ENCODE peak calls at places on chromosomes 16 and 17, in four cellular contexts. C is HepG2, M is GM12878, Z is H1. S is an unnamed sample.

GRCh38 chr16:75288596-75289120 is 37.2 kb upstream of the BCAR1 start:
- DNase-seq in C (no peak), M (peak), Z (no peak), S (no peak)

GRCh38 chr17:58210922-58211321 is 8.1 kb downstream of the MKS1 start:
- DNase-seq in C (no peak), M (no peak), Z (no peak), S (no peak)

GRCh38 chr17:48612854-48613691 is 2.0 kb downstream of the HOXB8 start:
- DNase-seq in C (peak), M (no peak), Z (no peak), S (no peak)

GRCh38 chr17:62614142-62614541 is 13.3 kb upstream of the MRC2 start:
- DNase-seq in C (no peak), M (no peak), Z (no peak), S (no peak)

GRCh38 chr16:8887952-8888560 is 5.9 kb downstream of the LITAFD start:
- DNase-seq in C (peak), M (no peak), Z (no peak), S (no peak)

GRCh38 chr17:55390364-55390977 is 31.2 kb downstream of the MMD start:
- DNase-seq in C (no peak), M (no peak), Z (no peak), S (no peak)

GRCh38 chr16:90072442-90073105 is 4.6 kb downstream of the PRDM7 start:
- DNase-seq in C (no peak), M (no peak), Z (no peak), S (no peak)

GRCh38 chr17:7266784-7267183 is 4.5 kb upstream of the CLDN7 start:
- DNase-seq in C (no peak), M (no peak), Z (no peak), S (no peak)

GRCh38 chr17:79424471-79425185 is 186.2 kb downstream of the RBFOX3 start:
- DNase-seq in C (no peak), M (no peak), Z (no peak), S (no peak)

GRCh38 chr16:63981639-63982038 is 1140.2 kb downstream of the CDH11 start:
- DNase-seq in C (no peak), M (no peak), Z (no peak), S (peak)

GRCh38 chr16:63978240-63978639 is 1143.6 kb downstream of the CDH11 start:
- DNase-seq in C (no peak), M (no peak), Z (no peak), S (peak)

GRCh38 chr16:63982156-63982555 is 1139.7 kb downstream of the CDH11 start:
- DNase-seq in C (no peak), M (no peak), Z (no peak), S (peak)

GRCh38 chr16:63983401-63983800 is 1138.5 kb downstream of the CDH11 start:
- DNase-seq in C (no peak), M (no peak), Z (no peak), S (no peak)
- H3K9ac ChIP-seq in C (no peak), M (no peak), Z (no peak), S (no peak)

GRCh38 chr17:29245401-29245800 is 1.3 kb upstream of the CRYBA1 start:
- DNase-seq in C (no peak), M (no peak), Z (no peak), S (no peak)

GRCh38 chr17:29242790-29243189 is 3.9 kb upstream of the CRYBA1 start:
- DNase-seq in C (no peak), M (no peak), Z (no peak), S (no peak)

GRCh38 chr17:29241015-29241963 is 5.4 kb upstream of the CRYBA1 start:
- DNase-seq in C (peak), M (no peak), Z (peak), S (peak)

GRCh38 chr17:29242051-29242450 is 4.6 kb upstream of the CRYBA1 start:
- DNase-seq in C (no peak), M (no peak), Z (no peak), S (no peak)

GRCh38 chr17:29243792-29244191 is 2.9 kb upstream of the CRYBA1 start:
- DNase-seq in C (peak), M (no peak), Z (no peak), S (no peak)
- TF ChIP-seq YY1 in C (no peak), M (no peak), Z (no peak), S (no peak)

DNA sequence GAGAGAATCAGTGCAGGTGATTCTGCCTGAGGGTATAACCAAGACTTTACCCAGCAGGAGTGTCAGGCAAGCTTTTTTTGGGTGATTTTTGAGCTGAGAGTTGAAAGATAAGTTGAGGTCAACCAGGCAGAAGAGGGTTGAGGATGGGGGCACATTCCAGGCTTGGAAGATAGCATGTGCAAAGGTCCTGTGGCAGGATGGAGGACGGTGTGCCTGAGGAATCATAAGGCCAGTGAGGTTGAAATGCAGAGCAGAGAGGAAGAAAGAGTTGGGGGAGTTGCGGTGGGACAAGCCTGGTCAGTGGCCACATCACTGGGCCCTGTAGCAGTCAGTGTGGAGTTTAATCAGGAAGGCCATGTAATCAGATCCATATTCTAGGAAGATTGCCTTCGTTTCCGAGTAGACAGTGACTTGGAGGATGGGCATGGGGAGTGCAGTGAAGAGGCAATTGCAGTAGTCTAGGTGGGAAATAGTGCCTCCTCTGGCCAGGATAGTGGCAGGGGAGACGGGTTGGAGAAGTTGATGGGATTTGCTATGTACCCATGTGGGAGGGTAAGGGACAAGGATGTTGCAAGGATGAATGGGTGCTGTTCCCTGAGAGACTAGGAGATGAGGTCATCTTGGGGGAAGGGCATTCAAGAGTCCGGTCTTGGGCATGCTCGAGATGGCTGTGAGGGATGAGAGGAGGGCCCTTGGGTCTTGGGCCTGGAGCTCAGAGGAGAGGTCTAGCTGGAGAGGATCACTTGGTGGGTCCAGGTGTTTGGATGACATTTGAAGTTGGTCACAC is 3.9 kb downstream of the PLEKHG4 start:
- DNase-seq in C (no peak), M (no peak), Z (no peak), S (no peak)
- H3K9ac ChIP-seq in C (no peak), M (no peak), Z (no peak), S (no peak)

GRCh38 chr17:2897605-2898004 is 101.4 kb downstream of the RAP1GAP2 start:
- DNase-seq in C (no peak), M (no peak), Z (no peak), S (no peak)

GRCh38 chr17:2889256-2889655 is 93.0 kb downstream of the RAP1GAP2 start:
- DNase-seq in C (no peak), M (no peak), Z (no peak), S (no peak)

GRCh38 chr17:2893422-2893914 is 97.2 kb downstream of the RAP1GAP2 start:
- DNase-seq in C (no peak), M (no peak), Z (no peak), S (no peak)

GRCh38 chr17:2894782-2895181 is 98.5 kb downstream of the RAP1GAP2 start:
- DNase-seq in C (no peak), M (no peak), Z (no peak), S (no peak)

DNA sequence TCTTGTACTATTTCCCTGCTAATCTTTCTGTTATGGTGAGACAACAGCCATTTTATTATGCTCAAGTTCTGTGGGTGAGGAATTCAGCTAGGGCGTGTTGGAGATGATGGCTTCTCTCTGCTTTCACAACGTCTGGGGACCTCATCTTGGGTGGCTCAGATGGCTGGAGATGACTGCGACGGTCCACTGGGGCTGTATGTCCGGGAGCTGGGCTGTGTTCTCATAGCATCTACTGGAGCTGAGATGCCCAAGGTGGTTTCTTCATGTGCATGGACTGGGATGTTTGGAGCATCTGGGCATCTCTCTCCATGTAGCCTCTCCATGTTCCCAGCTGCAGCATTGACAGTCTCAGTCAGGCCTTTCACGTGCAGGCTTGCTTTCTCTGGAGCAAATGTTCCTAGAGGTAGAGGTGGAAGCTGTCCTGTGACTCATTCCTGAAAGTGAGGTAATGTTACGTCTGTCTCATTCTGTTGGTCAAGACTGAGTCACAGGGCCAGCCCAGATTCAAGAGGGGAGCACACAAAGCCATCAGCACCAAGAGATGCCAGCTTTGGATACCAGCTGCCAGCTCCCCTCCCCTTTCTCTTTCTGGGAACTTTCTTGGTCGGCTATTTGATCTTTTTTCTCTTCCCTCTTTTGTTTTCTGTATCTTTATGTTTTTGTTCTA is 96.2 kb downstream of the RAP1GAP2 start:
- DNase-seq in C (peak), M (no peak), Z (no peak), S (no peak)
- TF ChIP-seq YY1 in C (no peak), M (no peak), Z (no peak), S (no peak)

DNA sequence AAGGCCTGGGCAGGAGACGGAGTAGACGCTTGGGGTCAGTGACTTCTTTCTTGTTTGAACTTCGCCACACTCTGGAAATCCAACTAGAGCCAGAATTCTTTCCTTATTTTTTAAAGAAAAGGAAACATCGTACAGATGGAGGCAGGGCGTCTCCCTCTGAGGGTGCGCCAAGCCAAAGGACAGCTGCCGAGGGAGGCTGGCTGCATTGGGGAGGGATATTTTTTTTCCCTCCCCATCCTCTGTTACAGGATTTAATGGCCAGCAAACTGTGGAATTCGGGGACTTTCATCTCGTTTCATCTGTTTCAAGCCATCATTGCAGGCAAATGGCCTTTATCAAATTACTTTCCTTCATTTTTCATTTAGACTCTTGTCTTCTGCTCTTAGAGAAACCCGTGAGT is 15.9 kb downstream of the CDK5R1 start:
- DNase-seq in C (no peak), M (no peak), Z (no peak), S (no peak)
- H3K9ac ChIP-seq in C (no peak), M (peak), Z (no peak), S (no peak)

DNA sequence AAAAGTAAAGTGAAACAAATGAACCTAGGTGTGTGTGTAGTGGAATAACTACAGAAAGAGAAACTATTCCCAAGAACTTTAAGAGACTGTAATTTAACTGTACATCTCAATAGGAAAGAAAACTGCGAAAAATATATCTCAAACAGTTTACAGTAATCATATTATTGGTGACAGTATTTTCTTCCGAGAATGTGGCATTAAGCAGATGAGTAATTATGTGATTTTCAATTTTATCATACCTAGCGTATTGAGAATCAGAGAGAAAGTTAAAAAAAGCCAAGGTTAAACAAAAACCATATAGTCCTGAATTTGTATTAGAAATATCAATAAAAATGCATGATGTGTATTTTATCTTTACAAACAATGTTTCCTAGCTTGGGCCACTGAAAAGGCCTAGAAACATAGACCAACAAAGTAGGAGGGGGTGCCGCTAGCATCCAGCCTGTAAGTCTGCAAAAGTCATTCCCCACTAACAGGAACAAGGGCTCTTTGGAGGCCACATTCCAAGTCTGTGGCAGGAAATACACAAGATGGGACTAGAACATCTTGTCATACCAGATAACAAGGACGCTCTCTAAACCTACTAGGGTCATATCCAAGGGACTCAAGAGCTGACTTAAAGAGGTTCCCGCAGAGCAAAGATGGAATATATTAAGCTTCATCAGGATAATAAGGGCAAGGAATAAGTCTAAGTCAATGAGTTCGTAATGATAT is 20.5 kb downstream of the RNF157 start:
- DNase-seq in C (no peak), M (no peak), Z (no peak), S (no peak)
- TF ChIP-seq YY1 in C (no peak), M (no peak), Z (no peak), S (no peak)

GRCh38 chr17:51091635-51092034 is 29.0 kb downstream of the SPAG9 start:
- DNase-seq in C (no peak), M (no peak), Z (no peak), S (no peak)
- H3K9ac ChIP-seq in C (no peak), M (no peak), Z (no peak), S (no peak)

GRCh38 chr17:15290605-15291004 is 25.5 kb upstream of the PMP22 start:
- DNase-seq in C (no peak), M (no peak), Z (no peak), S (no peak)
- TF ChIP-seq YY1 in C (no peak), M (no peak), Z (no peak), S (no peak)